ENCODE peak calls at places on chromosomes 12 and 14, in seven cellular contexts. E is NCI-H748 treated with DMSO at 0.1 percent for 48 hours; Z is GM23248; Y is fibroblast of lung; K is activated CD4-positive, alpha-beta T cell treated with anti-CD3 and anti-CD28 coated beads, Interleukin-2, amount 50 U/mL, for 1 hour; O is iPS-NIHi11; V is fibroblast of villous mesenchyme. J is an unnamed sample.

GRCh38 chr14:35963209-35963608 is 137.1 kb downstream of the BRMS1L start:
- DNase-seq in E (peak), Z (no peak), Y (no peak), K (no peak), O (peak), V (no peak), J (peak)

GRCh38 chr14:60684203-60684602 is 34.9 kb upstream of the SIX1 start:
- DNase-seq in E (no peak), Z (peak), Y (no peak), K (no peak), O (no peak), V (no peak), J (no peak)

GRCh38 chr12:9651265-9651729 is 18.2 kb upstream of the CLEC2D start:
- DNase-seq in E (no peak), Z (peak), Y (peak), K (no peak), O (no peak), V (peak), J (no peak)

GRCh38 chr12:126708492-126708896 is 1558.5 kb upstream of the TMEM132C start:
- DNase-seq in E (no peak), Z (peak), Y (no peak), K (no peak), O (no peak), V (peak), J (no peak)

GRCh38 chr12:25107920-25108319 is 87.0 kb downstream of the DNAI7 start:
- DNase-seq in E (no peak), Z (no peak), Y (no peak), K (no peak), O (no peak), V (no peak), J (no peak)

GRCh38 chr12:51848843-51849735 is 571 bp upstream of the FIGNL2 start:
- DNase-seq in E (no peak), Z (no peak), Y (no peak), K (no peak), O (peak), V (no peak), J (no peak)

GRCh38 chr12:75656650-75657049 is 145.2 kb upstream of the KRR1 start:
- DNase-seq in E (no peak), Z (peak), Y (peak), K (no peak), O (no peak), V (peak), J (no peak)

GRCh38 chr14:60650382-60650961 is 1.2 kb upstream of the SIX1 start:
- DNase-seq in E (peak), Z (peak), Y (peak), K (no peak), O (no peak), V (no peak), J (no peak)

GRCh38 chr12:6963016-6963731 is 7.3 kb downstream of the PHB2 start:
- DNase-seq in E (no peak), Z (no peak), Y (no peak), K (no peak), O (peak), V (no peak), J (no peak)

GRCh38 chr14:103775506-103775905 is 59.9 kb downstream of the ZFYVE21 start:
- DNase-seq in E (no peak), Z (no peak), Y (no peak), K (no peak), O (no peak), V (no peak), J (no peak)

GRCh38 chr12:65695077-65695865 is 129.0 kb upstream of the HMGA2 start:
- DNase-seq in E (no peak), Z (peak), Y (peak), K (no peak), O (no peak), V (peak), J (no peak)

GRCh38 chr12:3130053-3130805 is 53.0 kb downstream of the TSPAN9 start:
- DNase-seq in E (no peak), Z (no peak), Y (peak), K (no peak), O (no peak), V (no peak), J (no peak)

GRCh38 chr14:35404496-35405303 is at the start of gene NFKBIA:
- DNase-seq in E (peak), Z (peak), Y (peak), K (peak), O (peak), V (peak), J (peak)

GRCh38 chr12:14774074-14774943 is 29.0 kb downstream of the WBP11 start:
- DNase-seq in E (no peak), Z (peak), Y (peak), K (peak), O (peak), V (peak), J (peak)

GRCh38 chr14:106037380-106037779 is 511.0 kb downstream of the TMEM121 start:
- DNase-seq in E (no peak), Z (no peak), Y (no peak), K (no peak), O (no peak), V (no peak), J (no peak)

GRCh38 chr12:28424965-28425364 is 234.7 kb downstream of the CCDC91 start:
- DNase-seq in E (no peak), Z (no peak), Y (peak), K (no peak), O (peak), V (peak), J (no peak)

GRCh38 chr12:31325524-31325875 is 450 bp downstream of the SINHCAF start:
- DNase-seq in E (no peak), Z (no peak), Y (no peak), K (peak), O (no peak), V (no peak), J (no peak)

GRCh38 chr12:105060715-105061378 is 23.4 kb downstream of the ALDH1L2 start:
- DNase-seq in E (no peak), Z (no peak), Y (no peak), K (no peak), O (no peak), V (no peak), J (no peak)

GRCh38 chr12:53564276-53564675 is 57.0 kb upstream of the NPFF start:
- DNase-seq in E (no peak), Z (no peak), Y (no peak), K (no peak), O (no peak), V (no peak), J (no peak)

GRCh38 chr12:5078423-5078822 is 34.7 kb downstream of the KCNA5 start:
- DNase-seq in E (no peak), Z (no peak), Y (no peak), K (no peak), O (peak), V (no peak), J (no peak)

GRCh38 chr12:3432176-3432742 is 58.7 kb upstream of the PRMT8 start:
- DNase-seq in E (no peak), Z (no peak), Y (no peak), K (no peak), O (peak), V (peak), J (peak)

GRCh38 chr12:63308701-63309100 is 157.7 kb upstream of the AVPR1A start:
- DNase-seq in E (no peak), Z (peak), Y (no peak), K (no peak), O (no peak), V (no peak), J (no peak)

GRCh38 chr12:27504506-27504905 is 19.5 kb upstream of the PPFIBP1 start:
- DNase-seq in E (no peak), Z (peak), Y (no peak), K (no peak), O (no peak), V (no peak), J (no peak)